ENCODE peak calls at places on chromosomes 2 and 18, in seven cellular contexts. M is transverse colon, U is type B pancreatic cell, E is dermis blood vessel endothelial cell, F is NCI-H2081 treated with DMSO at 0.1 percent for 48 hours, D is cerebellar cortex, X is kidney epithelial cell. H is an unnamed sample.

GRCh38 chr2:72147971-72148369 is 308 bp upstream of the CYP26B1 start:
- DNase-seq in M (no peak), U (no peak), E (no peak), F (no peak), D (no peak), X (no peak), H (no peak)

GRCh38 chr18:47870605-47871004 is 59.9 kb downstream of the SMAD2 start:
- DNase-seq in M (no peak), U (no peak), E (peak; percentile 27), F (no peak), D (no peak), X (no peak), H (no peak)

GRCh38 chr2:1593371-1594205 is 150.7 kb downstream of the PXDN start:
- DNase-seq in M (no peak), U (no peak), E (peak; percentile 75), F (no peak), D (no peak), X (peak; percentile 74), H (no peak)

GRCh38 chr18:48667276-48668254 is 128.7 kb downstream of the CTIF start:
- DNase-seq in M (no peak), U (no peak), E (peak; percentile 26), F (no peak), D (peak; percentile 86), X (peak; percentile 23), H (no peak)

GRCh38 chr2:152383702-152384101 is 48.7 kb downstream of the FMNL2 start:
- DNase-seq in M (no peak), U (no peak), E (no peak), F (no peak), D (no peak), X (no peak), H (no peak)

GRCh38 chr18:22230403-22231042 is 61.1 kb downstream of the GATA6 start:
- DNase-seq in M (no peak), U (no peak), E (no peak), F (no peak), D (no peak), X (peak; percentile 57), H (no peak)

GRCh38 chr2:197498937-197499593 is 575 bp downstream of the HSPD1 start:
- DNase-seq in M (peak; percentile 76), U (peak; percentile 74), E (peak; percentile 75), F (no peak), D (peak; percentile 36), X (no peak), H (no peak)

GRCh38 chr2:75513616-75514170 is 47.0 kb downstream of the EVA1A start:
- DNase-seq in M (no peak), U (no peak), E (no peak), F (no peak), D (no peak), X (no peak), H (no peak)

GRCh38 chr2:69779258-69779989 is 37.5 kb downstream of the ANXA4 start:
- DNase-seq in M (peak; percentile 60), U (no peak), E (peak; percentile 25), F (no peak), D (no peak), X (no peak), H (no peak)

GRCh38 chr2:64568836-64569235 is 44.7 kb downstream of the AFTPH start:
- DNase-seq in M (no peak), U (no peak), E (no peak), F (no peak), D (no peak), X (no peak), H (no peak)

GRCh38 chr2:41935004-41935401 is 112.8 kb upstream of the PKDCC start:
- DNase-seq in M (no peak), U (no peak), E (no peak), F (no peak), D (no peak), X (no peak), H (no peak)

GRCh38 chr2:238997684-238998083 is 149.8 kb downstream of the TWIST2 start:
- DNase-seq in M (no peak), U (no peak), E (no peak), F (no peak), D (no peak), X (no peak), H (no peak)

GRCh38 chr2:23092831-23093230 is 292.1 kb upstream of the KLHL29 start:
- DNase-seq in M (no peak), U (no peak), E (no peak), F (no peak), D (no peak), X (peak; percentile 2), H (no peak)

GRCh38 chr2:181161615-181162014 is 181.2 kb downstream of the UBE2E3 start:
- DNase-seq in M (no peak), U (no peak), E (no peak), F (no peak), D (no peak), X (no peak), H (no peak)

GRCh38 chr2:8574196-8575010 is 107.5 kb upstream of the ID2 start:
- DNase-seq in M (no peak), U (peak; percentile 67), E (no peak), F (no peak), D (no peak), X (no peak), H (no peak)

GRCh38 chr2:58261215-58261614 is 20.1 kb upstream of the FANCL start:
- DNase-seq in M (no peak), U (no peak), E (no peak), F (no peak), D (no peak), X (no peak), H (no peak)

GRCh38 chr2:196168181-196168580 is 3.2 kb downstream of the STK17B start:
- DNase-seq in M (no peak), U (no peak), E (peak; percentile 57), F (no peak), D (no peak), X (no peak), H (no peak)

H was measured in pons.